ENCODE peak calls at places on chromosomes 16 and 17, in four cellular contexts. I, G, Z and A are unnamed samples.

GRCh38 chr16:46908540-46909372 is 24.6 kb downstream of the GPT2 start:
- DNase-seq in Z (no peak), G (peak), I (peak), A (peak)

GRCh38 chr17:82970067-82970466 is 109.3 kb upstream of the METRNL start:
- DNase-seq in G (no peak), I (no peak), Z (no peak), A (no peak)

GRCh38 chr17:82817947-82818346 is 21.9 kb downstream of the ZNF750 start:
- DNase-seq in Z (peak), I (peak), G (no peak), A (no peak)

GRCh38 chr16:53282975-53283946 is 151.0 kb upstream of the RBL2 start:
- DNase-seq in G (peak), Z (no peak), I (peak), A (no peak)

GRCh38 chr16:48157302-48157701 is 1.5 kb upstream of the ABCC12 start:
- DNase-seq in Z (no peak), I (no peak), G (no peak), A (no peak)

GRCh38 chr17:43338886-43339516 is 59.8 kb upstream of the ARL4D start:
- DNase-seq in G (peak), I (peak), Z (peak), A (peak)

GRCh38 chr16:15482068-15482747 is 47.8 kb downstream of the BMERB1 start:
- DNase-seq in I (peak), Z (no peak), G (peak), A (no peak)

GRCh38 chr16:69619514-69619913 is 53.7 kb downstream of the NFAT5 start:
- DNase-seq in I (no peak), Z (no peak), G (no peak), A (no peak)

GRCh38 chr17:561118-561517 is 153.5 kb downstream of the VPS53 start:
- DNase-seq in G (no peak), Z (no peak), I (peak), A (no peak)

GRCh38 chr16:626787-627457 is 3.9 kb upstream of the WFIKKN1 start:
- DNase-seq in G (no peak), Z (no peak), I (peak), A (no peak)

GRCh38 chr17:15935891-15936290 is 9.0 kb upstream of the ADORA2B start:
- DNase-seq in Z (no peak), G (no peak), I (no peak), A (no peak)

DNA sequence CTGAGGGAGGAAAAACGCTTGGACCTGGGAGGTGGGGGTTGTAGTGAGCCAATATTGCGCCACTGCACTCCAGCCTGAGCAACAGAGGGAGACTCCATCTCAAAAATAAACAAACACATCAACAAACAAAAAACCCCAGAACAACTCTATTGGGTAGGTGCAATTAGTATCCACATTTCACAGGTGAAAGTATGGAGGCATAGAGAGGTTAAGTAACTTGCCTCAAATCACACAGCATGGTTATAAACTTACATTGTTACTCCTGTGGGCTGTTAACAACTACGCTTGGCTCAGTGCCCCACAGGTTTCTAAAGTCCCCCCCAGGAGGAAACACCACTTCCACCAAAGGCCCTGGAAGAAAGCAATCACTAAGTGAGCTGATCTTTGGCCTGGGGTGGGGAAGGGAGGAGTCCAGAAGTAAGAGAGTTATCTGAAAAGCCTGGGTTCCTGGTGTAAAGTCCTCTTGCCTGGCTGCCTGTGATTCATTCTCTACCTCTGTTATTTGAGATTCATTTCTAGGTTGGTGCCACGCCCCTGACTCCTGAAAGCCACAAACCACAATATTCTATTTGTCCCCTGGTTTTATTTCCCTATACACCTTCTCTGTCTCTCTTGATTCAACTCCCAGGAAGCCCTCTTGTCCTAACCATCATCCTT is 195.6 kb downstream of the XYLT1 start:
- DNase-seq in Z (no peak), G (no peak), I (peak), A (no peak)
- TF ChIP-seq CTCF in Z (no peak), G (no peak), I (no peak), A (no peak)

GRCh38 chr17:63834431-63835166 is 7.1 kb upstream of the FTSJ3 start:
- DNase-seq in G (peak), I (peak), Z (peak), A (peak)
- TF ChIP-seq CTCF in G (no peak), I (peak), Z (peak), A (peak)

DNA sequence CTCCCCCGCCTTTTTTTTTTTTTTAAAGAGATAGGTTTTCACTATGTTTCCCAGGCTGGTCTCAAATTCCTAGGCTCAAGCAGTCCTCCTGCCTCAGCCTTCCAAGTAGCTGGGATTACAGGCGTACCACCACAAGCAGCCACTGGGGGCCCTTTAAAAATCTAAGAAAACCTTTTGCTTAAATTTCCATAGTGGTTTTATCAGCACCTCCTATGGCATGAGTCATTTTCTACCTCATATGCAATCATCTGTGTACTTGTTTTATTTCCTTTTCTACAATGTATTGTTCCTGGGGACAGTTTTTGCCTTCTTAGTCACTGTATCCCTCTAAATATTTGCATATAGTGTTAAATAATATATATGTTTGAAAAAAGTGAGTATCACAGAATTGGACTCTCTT is 29.2 kb downstream of the GNA13 start:
- DNase-seq in Z (no peak), G (peak), I (peak), A (peak)
- TF ChIP-seq CTCF in Z (peak), G (peak), I (peak), A (peak)

GRCh38 chr17:40019140-40019991 is 4.1 kb downstream of the CSF3 start:
- DNase-seq in I (peak), Z (no peak), G (no peak), A (no peak)

GRCh38 chr17:40022497-40022896 is 7.3 kb downstream of the CSF3 start:
- DNase-seq in G (no peak), I (no peak), Z (no peak), A (no peak)

GRCh38 chr17:40020146-40020545 is 4.9 kb downstream of the CSF3 start:
- DNase-seq in Z (no peak), G (no peak), I (no peak), A (no peak)

GRCh38 chr17:40022961-40023541 is 7.8 kb downstream of the CSF3 start:
- DNase-seq in G (no peak), I (no peak), Z (peak), A (no peak)

DNA sequence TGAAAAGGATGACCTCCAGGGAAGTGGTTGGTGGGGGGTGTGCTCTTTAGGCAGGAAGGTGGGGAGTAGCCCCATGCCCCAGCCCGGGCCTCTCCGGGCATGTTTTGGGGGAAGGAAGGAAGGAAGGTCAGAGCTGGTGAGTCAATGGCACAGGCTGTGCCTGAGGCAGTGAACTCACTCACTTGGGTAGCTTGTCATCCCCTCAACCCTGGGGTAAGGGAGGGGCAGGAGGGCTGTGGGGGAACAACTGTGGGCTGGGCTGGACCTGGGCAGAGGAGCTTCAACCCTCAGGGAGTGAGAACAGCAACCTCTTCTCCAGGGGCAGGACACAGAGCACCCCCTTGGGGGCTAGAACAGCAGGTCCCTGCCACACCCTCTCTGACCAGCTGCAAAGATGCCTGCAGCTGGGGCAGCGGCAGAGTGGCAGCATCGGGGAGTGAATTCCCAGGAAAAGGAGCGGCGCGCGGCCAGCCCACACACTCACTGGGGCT is 6.3 kb downstream of the CSF3 start:
- DNase-seq in I (peak), G (no peak), Z (no peak), A (no peak)
- TF ChIP-seq CTCF in I (no peak), G (no peak), Z (no peak), A (no peak)